ENCODE peak calls at places on chromosomes 7 and 10, in seven cellular contexts. L, V, U, E, I, R and J are unnamed samples.

GRCh38 chr7:140593583-140593982 is 47.0 kb downstream of the DENND2A start:
- DNase-seq in V (no peak), L (peak), U (no peak), I (no peak), R (no peak), E (no peak), J (no peak)

GRCh38 chr10:3255086-3255485 is 82.5 kb upstream of the PITRM1 start:
- DNase-seq in V (no peak), U (no peak), L (no peak), E (no peak), R (no peak), I (no peak), J (no peak)

GRCh38 chr7:101817930-101818698 is 688 bp downstream of the CUX1 start:
- DNase-seq in E (no peak), U (no peak), I (peak), L (no peak), R (no peak), V (no peak), J (no peak)

GRCh38 chr7:11239311-11239710 is 265.6 kb downstream of the PHF14 start:
- DNase-seq in V (no peak), L (no peak), I (no peak), R (no peak), U (no peak), E (no peak), J (no peak)

GRCh38 chr10:61978965-61979364 is 77.5 kb downstream of the ARID5B start:
- DNase-seq in R (no peak), U (no peak), V (peak), I (no peak), L (no peak), E (no peak), J (no peak)

GRCh38 chr7:132030161-132030568 is 473.7 kb upstream of the PODXL start:
- DNase-seq in U (no peak), I (peak), R (no peak), V (no peak), L (no peak), E (peak), J (peak)

GRCh38 chr7:158056761-158057160 is 530.9 kb downstream of the PTPRN2 start:
- DNase-seq in U (no peak), I (no peak), R (peak), E (peak), V (peak), L (peak), J (no peak)

GRCh38 chr7:108114117-108114841 is 15.9 kb downstream of the LAMB4 start:
- DNase-seq in E (no peak), L (no peak), U (peak), I (no peak), R (no peak), V (no peak), J (no peak)

GRCh38 chr10:114064151-114065045 is 20.7 kb downstream of the ADRB1 start:
- DNase-seq in L (no peak), U (no peak), E (no peak), V (peak), I (no peak), R (no peak), J (no peak)

GRCh38 chr10:95889830-95890229 is 17.9 kb upstream of the CC2D2B start:
- DNase-seq in I (no peak), U (no peak), E (no peak), R (no peak), L (no peak), V (no peak), J (no peak)

GRCh38 chr10:97708976-97709745 is 4.4 kb upstream of the MARVELD1 start:
- DNase-seq in E (peak), U (no peak), L (peak), V (peak), I (peak), R (peak), J (peak)

GRCh38 chr10:76675561-76675950 is 962.1 kb downstream of the KCNMA1 start:
- DNase-seq in V (no peak), R (no peak), E (no peak), I (no peak), L (no peak), U (no peak), J (no peak)
- H3K27ac ChIP-seq in V (peak), R (peak), E (peak), I (no peak), L (no peak), U (no peak), J (no peak)

GRCh38 chr10:71728218-71728737 is 8.7 kb upstream of the C10orf105 start:
- DNase-seq in V (no peak), U (no peak), R (no peak), E (no peak), L (peak), I (no peak), J (no peak)
- H3K27ac ChIP-seq in V (peak), U (no peak), R (peak), E (no peak), L (peak), I (no peak), J (peak)

DNA sequence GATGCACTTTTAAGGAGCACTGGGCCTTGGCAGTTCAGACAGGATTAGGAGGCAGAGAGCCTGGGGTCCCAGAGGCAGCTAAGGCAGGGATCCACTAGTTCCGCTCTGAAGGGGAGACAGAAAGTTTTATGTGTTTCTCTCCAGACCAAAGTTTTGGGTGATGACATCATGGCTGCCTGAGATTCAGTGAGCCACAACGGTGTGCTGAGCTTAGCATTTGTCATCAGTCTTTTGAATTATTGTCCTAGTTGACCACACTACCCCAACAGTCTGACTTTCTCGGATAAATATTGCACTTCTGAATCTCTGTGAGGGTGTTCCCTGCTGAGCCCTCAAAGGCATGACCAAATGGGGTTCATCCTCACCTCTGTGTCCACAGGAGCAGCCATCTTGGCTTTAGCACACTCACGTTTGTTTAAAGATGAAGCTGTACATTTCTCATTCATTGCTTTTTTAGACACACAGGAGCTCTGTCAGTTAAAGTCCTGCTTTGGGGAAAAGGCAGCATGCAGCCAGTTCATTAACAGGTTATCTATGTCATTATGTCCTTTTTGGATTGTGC is 297.7 kb upstream of the LRGUK start:
- DNase-seq in E (no peak), L (no peak), V (no peak), R (no peak), U (no peak), I (peak), J (no peak)
- H3K27ac ChIP-seq in E (no peak), L (no peak), V (no peak), R (no peak), U (no peak), I (no peak), J (peak)

DNA sequence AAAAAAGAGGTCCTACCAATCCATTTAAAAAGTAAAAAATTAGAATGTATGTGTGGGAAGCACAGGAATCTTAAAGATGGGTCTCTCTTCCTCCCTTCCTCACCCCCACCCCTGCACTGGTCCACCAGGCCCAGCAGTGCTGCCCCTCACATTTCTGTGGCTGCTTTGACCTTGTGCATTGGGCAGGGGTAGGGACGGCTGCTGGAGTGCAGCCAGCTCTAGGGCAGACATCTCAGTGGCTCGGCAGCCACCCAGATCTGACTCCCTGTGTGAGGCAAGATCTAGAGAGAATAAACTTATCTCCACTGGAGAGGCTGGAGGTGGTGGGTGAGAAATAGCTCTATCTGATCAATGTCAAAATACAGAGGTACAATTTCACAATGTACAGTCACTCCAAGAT is 6.7 kb downstream of the FAM180A start:
- DNase-seq in U (no peak), I (no peak), L (no peak), R (no peak), V (no peak), E (no peak), J (no peak)
- H3K27ac ChIP-seq in U (no peak), I (no peak), L (no peak), R (no peak), V (no peak), E (no peak), J (no peak)

GRCh38 chr10:101005869-101006567 is 6.4 kb downstream of the LZTS2 start:
- DNase-seq in U (no peak), V (no peak), I (no peak), R (no peak), E (no peak), L (no peak), J (no peak)
- H3K27ac ChIP-seq in U (no peak), V (no peak), I (no peak), R (no peak), E (no peak), L (no peak), J (no peak)

DNA sequence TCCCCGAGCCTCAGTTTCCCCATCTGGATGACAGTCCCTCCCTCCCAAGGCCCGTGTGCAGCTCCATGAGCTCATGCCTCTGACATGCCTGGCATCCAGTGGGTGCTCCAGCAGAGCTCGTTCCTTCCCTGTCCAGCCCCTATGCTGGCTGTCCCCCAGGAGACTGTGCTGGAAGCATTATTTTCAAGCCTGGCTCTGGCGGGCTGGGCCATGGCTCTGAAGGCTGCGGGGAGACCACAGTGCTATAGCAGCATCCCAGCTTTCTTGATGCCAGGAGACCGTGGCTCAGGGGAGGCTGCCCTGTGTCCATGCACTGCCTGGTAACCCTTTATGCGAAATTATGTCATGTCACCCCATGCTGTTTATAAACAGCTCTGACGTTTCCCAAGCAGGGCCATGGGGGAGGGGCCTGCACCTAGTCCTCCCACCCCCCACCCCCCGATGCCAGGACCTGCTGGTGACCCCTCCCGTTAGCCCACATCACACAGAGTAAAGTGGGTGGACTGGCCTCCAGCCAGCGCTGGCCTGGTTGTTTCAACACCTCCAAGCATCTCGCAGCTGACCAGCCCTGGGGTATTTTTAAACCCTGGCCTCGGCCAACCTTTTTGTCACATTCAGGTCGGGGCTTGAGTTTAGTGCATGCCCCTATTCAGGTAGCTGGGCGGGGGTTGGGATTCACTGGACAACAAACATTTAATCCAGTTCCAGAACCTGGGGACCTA is 105.9 kb upstream of the ZNF716 start:
- DNase-seq in U (no peak), V (no peak), R (no peak), I (no peak), L (no peak), E (no peak), J (no peak)
- H3K27ac ChIP-seq in U (no peak), V (no peak), R (no peak), I (no peak), L (no peak), E (no peak), J (no peak)

DNA sequence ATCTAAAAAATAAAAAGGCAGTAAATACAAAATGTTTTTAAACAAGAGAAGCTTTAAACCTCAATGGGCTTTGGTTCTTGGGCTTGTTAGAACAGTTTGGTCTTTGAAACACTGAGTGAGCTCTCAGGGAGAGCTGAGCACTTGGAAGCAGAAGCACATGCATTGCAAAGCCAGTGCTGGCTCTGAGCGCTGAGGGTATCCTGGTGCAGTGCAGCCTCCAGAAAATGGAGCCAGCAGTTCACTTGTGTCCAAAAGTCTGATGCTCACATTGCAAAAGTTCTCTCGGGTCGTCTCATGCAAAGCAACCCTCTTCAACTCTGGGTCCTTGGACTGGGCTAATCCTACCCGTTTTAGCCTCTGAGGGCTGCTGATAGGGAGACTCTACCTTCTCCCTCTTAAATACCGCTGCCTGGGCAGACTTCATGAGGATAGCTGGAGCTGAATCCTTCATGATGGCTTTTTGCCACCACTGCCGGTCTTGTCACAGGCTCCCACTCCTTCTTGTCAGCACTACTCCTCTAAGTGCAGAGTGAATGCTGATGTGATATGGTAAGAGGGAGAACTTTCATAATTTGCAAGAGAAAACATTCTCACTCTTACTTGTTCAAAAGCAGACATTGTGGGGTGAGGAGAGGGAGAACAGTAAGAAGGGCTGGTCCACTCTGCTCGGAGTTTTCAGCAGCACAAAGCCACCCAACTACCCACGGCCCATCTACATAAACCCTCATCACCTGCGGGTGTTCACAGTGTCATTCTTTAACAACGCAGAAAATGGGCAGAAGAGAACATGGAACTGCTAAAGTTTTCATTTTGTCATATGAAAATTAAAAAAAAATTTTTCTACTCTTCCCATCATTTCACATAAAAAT is 42.2 kb upstream of the BMPER start:
- DNase-seq in U (no peak), E (no peak), R (peak), V (no peak), L (no peak), I (no peak), J (no peak)
- H3K27ac ChIP-seq in U (no peak), E (no peak), R (no peak), V (no peak), L (no peak), I (no peak), J (no peak)

GRCh38 chr7:42493436-42494198 is 256.6 kb upstream of the GLI3 start:
- DNase-seq in R (peak), U (no peak), I (peak), V (peak), L (no peak), E (peak), J (peak)

GRCh38 chr7:42491106-42491505 is 254.1 kb upstream of the GLI3 start:
- DNase-seq in L (no peak), R (no peak), V (no peak), U (no peak), E (no peak), I (no peak), J (no peak)

GRCh38 chr7:42494722-42495121 is 257.7 kb upstream of the GLI3 start:
- DNase-seq in I (peak), U (no peak), E (no peak), L (no peak), V (no peak), R (no peak), J (no peak)

GRCh38 chr7:42494199-42494710 is 257.2 kb upstream of the GLI3 start:
- DNase-seq in V (no peak), R (no peak), I (no peak), U (no peak), L (no peak), E (no peak), J (no peak)

GRCh38 chr7:42492895-42493294 is 255.9 kb upstream of the GLI3 start:
- DNase-seq in V (no peak), L (no peak), E (no peak), R (no peak), I (no peak), U (no peak), J (no peak)
- H3K27ac ChIP-seq in V (no peak), L (no peak), E (no peak), R (peak), I (no peak), U (no peak), J (no peak)

GRCh38 chr10:72106896-72107295 is 18.5 kb upstream of the SPOCK2 start:
- DNase-seq in V (no peak), I (no peak), L (no peak), E (no peak), R (no peak), U (no peak), J (no peak)

GRCh38 chr10:72106154-72106849 is 18.0 kb upstream of the SPOCK2 start:
- DNase-seq in I (no peak), V (no peak), R (no peak), L (no peak), E (no peak), U (no peak), J (no peak)

GRCh38 chr10:72105675-72106074 is 17.3 kb upstream of the SPOCK2 start:
- DNase-seq in V (no peak), R (no peak), I (no peak), E (no peak), L (no peak), U (no peak), J (no peak)

GRCh38 chr10:72108811-72109618 is 20.7 kb upstream of the SPOCK2 start:
- DNase-seq in R (no peak), E (no peak), V (no peak), I (no peak), L (no peak), U (no peak), J (no peak)

GRCh38 chr10:72107325-72108003 is 19.1 kb upstream of the SPOCK2 start:
- DNase-seq in E (no peak), V (no peak), L (no peak), U (no peak), I (no peak), R (no peak), J (no peak)
- H3K27ac ChIP-seq in E (no peak), V (no peak), L (no peak), U (peak), I (no peak), R (no peak), J (no peak)